ENCODE peak calls at places on chromosome 21, in eight cellular contexts. L is non-pigmented ciliary epithelial cell, T is NCI-H2081, M is H1, C is GOT3, Y is colonic mucosa, X is nephron progenitor cell, A is iris pigment epithelial cell. E is an unnamed sample.

GRCh38 chr21:45636921-45637646 is 6.4 kb upstream of the PCBP3 start:
- DNase-seq in L (no peak), T (no peak), M (no peak), C (no peak), Y (no peak), X (no peak), A (no peak), E (no peak)

GRCh38 chr21:43817157-43818086 is 28.0 kb downstream of the RRP1 start:
- DNase-seq in L (no peak), T (no peak), M (no peak), C (no peak), Y (no peak), X (no peak), A (no peak), E (no peak)

GRCh38 chr21:17679002-17679600 is 66.4 kb upstream of the BTG3 start:
- DNase-seq in L (peak; percentile 23), T (peak; percentile 51), M (no peak), C (no peak), Y (no peak), X (no peak), A (peak; percentile 74), E (no peak)

GRCh38 chr21:43375827-43376795 is 50.8 kb downstream of the SIK1 start:
- DNase-seq in L (no peak), T (no peak), M (no peak), C (no peak), Y (no peak), X (no peak), A (no peak), E (no peak)

GRCh38 chr21:41823166-41823565 is 56.0 kb downstream of the PRDM15 start:
- DNase-seq in L (no peak), T (no peak), M (no peak), C (no peak), Y (no peak), X (no peak), A (no peak), E (no peak)

GRCh38 chr21:41821756-41822431 is 55.0 kb upstream of the RIPK4 start:
- DNase-seq in L (no peak), T (no peak), M (no peak), C (no peak), Y (no peak), X (no peak), A (no peak), E (no peak)

GRCh38 chr21:41578708-41579107 is 70.8 kb upstream of the TMPRSS2 start:
- DNase-seq in L (no peak), T (no peak), M (no peak), C (no peak), Y (no peak), X (no peak), A (no peak), E (no peak)

GRCh38 chr21:41280115-41280919 is 36.3 kb upstream of the FAM3B start:
- DNase-seq in L (no peak), T (no peak), M (no peak), C (no peak), Y (no peak), X (no peak), A (peak; percentile 2), E (no peak)

GRCh38 chr21:44753357-44753756 is 42.0 kb upstream of the TSPEAR start:
- DNase-seq in L (no peak), T (no peak), M (no peak), C (no peak), Y (no peak), X (no peak), A (no peak), E (no peak)

GRCh38 chr21:21175798-21176334 is 177.7 kb downstream of the NCAM2 start:
- DNase-seq in L (no peak), T (no peak), M (no peak), C (no peak), Y (no peak), X (no peak), A (no peak), E (no peak)

GRCh38 chr21:43609501-43610340 is 49.6 kb downstream of the HSF2BP start:
- DNase-seq in L (no peak), T (peak; percentile 94), M (no peak), C (no peak), Y (peak; percentile 82), X (no peak), A (peak; percentile 83), E (no peak)

GRCh38 chr21:39630827-39631226 is 18.1 kb downstream of the B3GALT5 start:
- DNase-seq in L (no peak), T (no peak), M (no peak), C (no peak), Y (no peak), X (no peak), A (peak; percentile 31), E (no peak)

E was measured in Peyer's patch.